ENCODE peak calls at places on chromosomes 7 and 10, in seven cellular contexts. E is esophagus squamous epithelium; I is colonic mucosa; F is left ventricle myocardium inferior; O is breast epithelium; X is upper lobe of right lung; K is CD8-positive, alpha-beta T cell. W is an unnamed sample.

GRCh38 chr7:30135551-30136271 is 925 bp downstream of the MTURN start:
- DNase-seq in E (no peak), I (peak; percentile 72), F (peak; percentile 58), O (peak; percentile 50), X (peak; percentile 86), K (peak; percentile 43), W (peak; percentile 63)

GRCh38 chr7:36312064-36312914 is 77.4 kb upstream of the ANLN start:
- DNase-seq in E (no peak), I (peak; percentile 69), F (no peak), O (peak; percentile 27), X (peak; percentile 80), K (peak; percentile 35), W (peak; percentile 87)

GRCh38 chr7:157337316-157338149 is 729 bp downstream of the DNAJB6 start:
- DNase-seq in E (no peak), I (peak; percentile 74), F (peak; percentile 68), O (peak; percentile 38), X (peak; percentile 89), K (peak; percentile 60), W (peak; percentile 73)

GRCh38 chr7:148348466-148348865 is 242.1 kb upstream of the C7orf33 start:
- DNase-seq in E (no peak), I (no peak), F (no peak), O (no peak), X (no peak), K (no peak), W (no peak)

GRCh38 chr7:12389089-12389700 is 14.5 kb downstream of the VWDE start:
- DNase-seq in E (no peak), I (peak; percentile 27), F (no peak), O (no peak), X (no peak), K (no peak), W (peak; percentile 49)

GRCh38 chr7:38318241-38318640 is 44.8 kb upstream of the TARP start:
- DNase-seq in E (no peak), I (no peak), F (no peak), O (no peak), X (no peak), K (no peak), W (no peak)

GRCh38 chr10:83144461-83144860 is 994.8 kb upstream of the GHITM start:
- DNase-seq in E (no peak), I (no peak), F (no peak), O (no peak), X (no peak), K (no peak), W (no peak)

GRCh38 chr10:66964946-66965345 is 39.1 kb downstream of the LRRTM3 start:
- DNase-seq in E (no peak), I (no peak), F (no peak), O (no peak), X (no peak), K (no peak), W (no peak)

GRCh38 chr7:121029302-121029701 is 40.8 kb downstream of the CPED1 start:
- DNase-seq in E (no peak), I (no peak), F (no peak), O (no peak), X (no peak), K (no peak), W (no peak)

GRCh38 chr10:128411624-128412023 is 285.4 kb upstream of the MKI67 start:
- DNase-seq in E (no peak), I (no peak), F (no peak), O (no peak), X (no peak), K (no peak), W (no peak)

GRCh38 chr10:4354382-4354812 is 471.6 kb upstream of the AKR1E2 start:
- DNase-seq in E (no peak), I (peak; percentile 27), F (no peak), O (no peak), X (no peak), K (no peak), W (no peak)

GRCh38 chr10:32033171-32033570 is 23.1 kb downstream of the KIF5B start:
- DNase-seq in E (no peak), I (no peak), F (no peak), O (no peak), X (no peak), K (no peak), W (no peak)

GRCh38 chr10:132742167-132742836 is 43.6 kb downstream of the NKX6-2 start:
- DNase-seq in E (no peak), I (no peak), F (no peak), O (no peak), X (no peak), K (no peak), W (no peak)

GRCh38 chr7:96928965-96929364 is 76.4 kb upstream of the DLX6 start:
- DNase-seq in E (no peak), I (no peak), F (no peak), O (no peak), X (no peak), K (no peak), W (no peak)

DNA sequence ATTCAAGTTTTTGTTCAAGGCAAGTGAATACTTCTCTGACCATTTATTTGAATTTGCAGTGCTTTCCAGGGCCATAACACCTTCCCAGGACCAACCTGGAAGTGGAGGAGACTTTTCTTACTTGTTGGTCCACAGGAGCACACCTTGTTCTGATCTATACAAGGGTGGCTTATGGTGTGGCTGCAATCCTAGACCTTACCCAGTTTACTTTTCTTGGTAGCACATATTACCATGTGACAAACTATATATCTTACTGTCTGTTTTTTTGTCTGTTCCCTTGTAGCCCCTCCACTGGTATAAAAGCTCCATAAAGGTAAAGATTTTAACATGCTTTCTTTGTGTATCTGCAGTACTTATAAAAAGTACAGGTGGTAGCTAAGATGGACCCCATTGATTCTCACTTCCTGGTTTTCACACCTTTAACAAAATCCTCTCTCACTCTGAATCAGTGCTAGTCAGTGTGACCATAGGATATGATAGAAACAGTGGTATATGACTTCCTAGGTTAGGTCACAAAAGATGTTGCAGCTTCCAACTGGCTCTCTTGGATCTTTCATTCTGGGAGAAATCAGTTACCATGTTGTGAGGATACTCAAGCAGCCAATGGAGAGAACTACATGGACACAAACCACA is 5.6 kb upstream of the ASB4 start:
- DNase-seq in E (no peak), I (no peak), F (no peak), O (no peak), X (no peak), K (no peak), W (no peak)
- H3K4me3 ChIP-seq in E (no peak overlapping the region), I (no peak overlapping the region), F (no peak overlapping the region), O (no peak overlapping the region), X (no peak overlapping the region), K (no peak overlapping the region), W (no peak overlapping the region)

DNA sequence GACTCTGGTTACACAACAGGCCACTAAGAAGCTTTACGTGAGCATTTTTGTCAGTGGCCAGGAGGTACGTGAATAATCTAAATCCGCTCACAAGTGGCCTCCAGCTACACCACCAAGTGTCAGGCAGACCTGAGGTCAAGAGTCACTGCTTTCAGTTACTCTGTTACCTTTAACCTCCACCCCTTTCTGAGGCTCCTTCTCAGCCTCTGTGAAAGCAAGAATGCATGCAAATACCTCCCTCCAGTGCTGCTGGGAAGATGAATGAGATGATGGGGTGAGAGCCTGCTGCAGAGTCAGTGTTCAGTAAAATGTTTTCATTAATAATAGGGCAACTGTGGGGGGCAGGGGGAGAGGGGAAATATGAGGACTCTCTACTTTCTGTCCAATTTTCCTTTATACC is 11.2 kb downstream of the DDC start:
- DNase-seq in E (no peak), I (no peak), F (no peak), O (no peak), X (no peak), K (no peak), W (no peak)
- H3K27me3 ChIP-seq in E (no peaks in the 10 kb centered on the region), I (no peaks in the 10 kb centered on the region), F (peaks cover 33% of the 10 kb centered on the region), O (no peaks in the 10 kb centered on the region), X (no peaks in the 10 kb centered on the region), K (no peaks in the 10 kb centered on the region), W (no peaks in the 10 kb centered on the region)

GRCh38 chr10:21599582-21599981 is 65.5 kb downstream of the MLLT10 start:
- DNase-seq in E (no peak), I (no peak), F (no peak), O (no peak), X (no peak), K (no peak), W (no peak)

DNA sequence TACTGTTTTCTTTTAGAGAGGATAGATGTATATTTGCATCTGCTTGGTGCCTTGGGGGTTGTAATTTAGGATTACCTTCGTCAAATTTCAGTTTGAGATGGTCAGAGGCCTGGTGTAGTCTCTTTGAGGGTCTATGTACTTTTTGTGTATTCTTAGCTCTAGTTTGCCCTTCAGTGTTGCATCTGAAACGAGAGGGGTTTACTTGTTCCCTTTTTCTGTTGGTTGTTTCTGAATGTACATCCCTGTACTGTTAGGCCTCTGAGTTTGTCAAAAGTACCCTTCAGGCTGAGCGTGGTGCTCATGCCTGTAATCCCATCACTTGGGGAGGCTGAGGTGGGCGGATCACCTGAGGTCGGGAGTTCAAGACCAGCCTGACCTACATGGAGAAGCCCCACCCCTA is 60.0 kb downstream of the MLLT10 start:
- DNase-seq in E (no peak), I (no peak), F (no peak), O (no peak), X (no peak), K (no peak), W (no peak)
- H3K36me3 ChIP-seq in E (no peaks in the 10 kb centered on the region), I (no peaks in the 10 kb centered on the region), F (peaks cover 3% of the 10 kb centered on the region), O (no peaks in the 10 kb centered on the region), X (peaks cover 8% of the 10 kb centered on the region), K (peaks cover 7% of the 10 kb centered on the region), W (no peaks in the 10 kb centered on the region)

DNA sequence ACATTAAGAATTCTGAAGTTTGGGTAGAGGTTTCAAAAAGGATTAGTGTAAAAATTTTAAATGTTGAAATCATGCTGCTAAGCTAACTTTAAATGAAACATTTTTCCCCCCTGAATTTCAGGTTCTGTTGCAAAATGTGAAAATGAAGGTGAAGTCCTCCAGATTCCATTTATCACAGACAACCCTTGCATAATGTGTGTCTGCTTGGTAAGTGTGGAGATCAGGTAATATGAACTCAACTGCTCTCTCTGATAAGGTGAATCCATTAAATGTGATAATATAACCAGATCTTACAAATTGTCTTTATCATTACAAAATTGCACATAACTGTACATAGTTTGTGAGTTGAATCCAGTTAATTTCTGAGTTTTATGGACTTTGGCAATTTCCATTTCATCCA is 1.4 kb downstream of the BMPER start:
- DNase-seq in E (no peak), I (no peak), F (no peak), O (no peak), X (no peak), K (no peak), W (no peak)
- H3K4me3 ChIP-seq in E (no peak overlapping the region), I (no peak overlapping the region), F (no peak overlapping the region), O (no peak overlapping the region), X (peak overlapping the region; percentile 6), K (no peak overlapping the region), W (no peak overlapping the region)

GRCh38 chr10:22436526-22436892 is 91.2 kb downstream of the SPAG6 start:
- DNase-seq in E (no peak), I (no peak), F (no peak), O (peak; percentile 23), X (no peak), K (no peak), W (no peak)

GRCh38 chr10:22436893-22437619 is 91.8 kb downstream of the SPAG6 start:
- DNase-seq in E (peak; percentile 63), I (peak; percentile 88), F (peak; percentile 94), O (peak; percentile 83), X (peak; percentile 96), K (peak; percentile 90), W (peak; percentile 83)

GRCh38 chr10:22434521-22434920 is 89.2 kb downstream of the SPAG6 start:
- DNase-seq in E (no peak), I (no peak), F (no peak), O (no peak), X (no peak), K (no peak), W (no peak)

GRCh38 chr10:22433875-22434274 is 88.6 kb downstream of the SPAG6 start:
- DNase-seq in E (no peak), I (no peak), F (no peak), O (no peak), X (no peak), K (no peak), W (no peak)

GRCh38 chr10:22435650-22436049 is 90.4 kb downstream of the SPAG6 start:
- DNase-seq in E (no peak), I (no peak), F (no peak), O (no peak), X (no peak), K (no peak), W (no peak)
- H3K27me3 ChIP-seq in E (no peaks in the 10 kb centered on the region), I (no peaks in the 10 kb centered on the region), F (peaks cover 5% of the 10 kb centered on the region), O (no peaks in the 10 kb centered on the region), X (peaks cover 6% of the 10 kb centered on the region), K (no peaks in the 10 kb centered on the region), W (no peaks in the 10 kb centered on the region)